ENCODE peak calls at places on chromosomes 3 and 15, in four cellular contexts. One of them, this sample, is unnamed.

GRCh38 chr3:32891365-32891764 is 60.1 kb upstream of the CCR4 start:
- DNase-seq in HepG2: no peak
- DNase-seq in H1: no peak
- DNase-seq in K562: no peak
- DNase-seq in this sample: no peak

GRCh38 chr15:41936649-41937567 is 35.4 kb downstream of the EHD4 start:
- DNase-seq in HepG2: no peak
- DNase-seq in H1: no peak
- DNase-seq in K562: no peak
- DNase-seq in this sample: no peak

GRCh38 chr15:85403745-85404144 is 23.3 kb downstream of the AKAP13 start:
- DNase-seq in HepG2: no peak
- DNase-seq in H1: no peak
- DNase-seq in K562: no peak
- DNase-seq in this sample: no peak

GRCh38 chr3:194139085-194139976 is 3.4 kb downstream of the HES1 start:
- DNase-seq in HepG2: peak; percentile 52
- DNase-seq in H1: peak; percentile 60
- DNase-seq in K562: peak; percentile 70
- DNase-seq in this sample: no peak

GRCh38 chr3:192727032-192727847 is at the start of gene FGF12:
- DNase-seq in HepG2: peak; percentile 2
- DNase-seq in H1: peak; percentile 94
- DNase-seq in K562: peak; percentile 24
- DNase-seq in this sample: no peak

GRCh38 chr3:127136706-127137105 is 56.2 kb upstream of the PRR23E start:
- DNase-seq in HepG2: no peak
- DNase-seq in H1: no peak
- DNase-seq in K562: no peak
- DNase-seq in this sample: no peak

GRCh38 chr15:64193971-64194370 is 31.1 kb upstream of the PPIB start:
- DNase-seq in HepG2: no peak
- DNase-seq in H1: no peak
- DNase-seq in K562: peak; percentile 22
- DNase-seq in this sample: no peak

GRCh38 chr3:97736928-97737327 is 27.6 kb upstream of the ARL6 start:
- DNase-seq in HepG2: no peak
- DNase-seq in H1: no peak
- DNase-seq in K562: no peak
- DNase-seq in this sample: no peak

GRCh38 chr15:99371180-99372103 is 120.2 kb downstream of the LRRC28 start:
- DNase-seq in HepG2: no peak
- DNase-seq in H1: no peak
- DNase-seq in K562: no peak
- DNase-seq in this sample: no peak

GRCh38 chr3:35521196-35521595 is 118.1 kb upstream of the ARPP21 start:
- DNase-seq in HepG2: no peak
- DNase-seq in H1: no peak
- DNase-seq in K562: no peak
- DNase-seq in this sample: no peak

GRCh38 chr3:160226026-160226739 is 961 bp downstream of the C3orf80 start:
- DNase-seq in HepG2: no peak
- DNase-seq in H1: peak; percentile 70
- DNase-seq in K562: peak; percentile 18
- DNase-seq in this sample: no peak

GRCh38 chr3:179455954-179456353 is 4.7 kb upstream of the GNB4 start:
- DNase-seq in HepG2: no peak
- DNase-seq in H1: no peak
- DNase-seq in K562: no peak
- DNase-seq in this sample: no peak

GRCh38 chr3:37887062-37887461 is 25.4 kb downstream of the CTDSPL start:
- DNase-seq in HepG2: no peak
- DNase-seq in H1: no peak
- DNase-seq in K562: no peak
- DNase-seq in this sample: no peak

GRCh38 chr3:157531301-157531660 is 28.1 kb upstream of the VEPH1 start:
- DNase-seq in HepG2: no peak
- DNase-seq in H1: no peak
- DNase-seq in K562: no peak
- DNase-seq in this sample: no peak

GRCh38 chr15:96347181-96348111 is 16.9 kb downstream of the NR2F2 start:
- DNase-seq in HepG2: no peak
- DNase-seq in H1: peak; percentile 73
- DNase-seq in K562: peak; percentile 45
- DNase-seq in this sample: no peak

GRCh38 chr15:93041159-93041547 is 47.9 kb downstream of the RGMA start:
- DNase-seq in HepG2: no peak
- DNase-seq in H1: no peak
- DNase-seq in K562: no peak
- DNase-seq in this sample: no peak

GRCh38 chr3:80643421-80643820 is 875.6 kb upstream of the ROBO1 start:
- DNase-seq in HepG2: no peak
- DNase-seq in H1: no peak
- DNase-seq in K562: no peak
- DNase-seq in this sample: no peak

GRCh38 chr3:13710251-13710650 is 161.3 kb downstream of the FBLN2 start:
- DNase-seq in HepG2: no peak
- DNase-seq in H1: no peak
- DNase-seq in K562: no peak
- DNase-seq in this sample: no peak

GRCh38 chr3:42682301-42683070 is 2.9 kb upstream of the KLHL40 start:
- DNase-seq in HepG2: no peak
- DNase-seq in H1: no peak
- DNase-seq in K562: no peak
- DNase-seq in this sample: no peak

GRCh38 chr15:59940928-59941327 is 63.2 kb upstream of the FOXB1 start:
- DNase-seq in HepG2: no peak
- DNase-seq in H1: no peak
- DNase-seq in K562: no peak
- DNase-seq in this sample: no peak

GRCh38 chr3:17806876-17807275 is 64.4 kb upstream of the TBC1D5 start:
- DNase-seq in HepG2: no peak
- DNase-seq in H1: no peak
- DNase-seq in K562: no peak
- DNase-seq in this sample: no peak

GRCh38 chr3:177421176-177421782 is 224.0 kb upstream of the TBL1XR1 start:
- DNase-seq in HepG2: no peak
- DNase-seq in H1: no peak
- DNase-seq in K562: no peak
- DNase-seq in this sample: no peak

GRCh38 chr3:37945803-37946530 is 44.6 kb upstream of the VILL start:
- DNase-seq in HepG2: no peak
- DNase-seq in H1: peak; percentile 42
- DNase-seq in K562: no peak
- DNase-seq in this sample: peak; percentile 67

GRCh38 chr15:27328616-27329015 is 357.6 kb downstream of the GABRG3 start:
- DNase-seq in HepG2: no peak
- DNase-seq in H1: no peak
- DNase-seq in K562: no peak
- DNase-seq in this sample: no peak
- TF ChIP-seq FOSL1 in HepG2: no peak
- TF ChIP-seq FOSL1 in H1: no peak
- TF ChIP-seq FOSL1 in K562: no peak
- TF ChIP-seq FOSL1 in this sample: no peak

GRCh38 chr15:33309602-33310276 is 1.0 kb upstream of the RYR3 start:
- DNase-seq in HepG2: no peak
- DNase-seq in H1: peak; percentile 49
- DNase-seq in K562: no peak
- DNase-seq in this sample: no peak
- TF ChIP-seq FOSL1 in HepG2: no peak
- TF ChIP-seq FOSL1 in H1: no peak
- TF ChIP-seq FOSL1 in K562: no peak
- TF ChIP-seq FOSL1 in this sample: no peak

DNA sequence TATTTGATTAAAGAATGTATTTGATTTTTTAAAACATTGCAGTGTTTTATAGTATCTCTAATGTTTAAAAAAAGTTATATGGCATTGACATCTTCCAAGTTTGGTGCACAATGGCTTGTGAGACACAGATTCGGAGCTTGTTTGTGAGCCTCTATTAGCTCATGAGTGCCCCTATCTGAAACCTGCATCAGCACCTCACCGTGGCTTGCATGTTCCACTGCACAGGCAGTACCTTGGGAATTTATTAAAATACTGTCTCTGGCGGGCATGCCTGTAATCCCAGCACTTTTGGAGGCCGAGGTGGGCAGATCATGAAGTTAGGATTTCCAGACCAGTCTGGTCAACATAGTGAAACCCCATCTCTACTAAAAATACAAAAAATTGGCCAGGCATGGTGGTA is 6.8 kb upstream of the RTP2 start:
- DNase-seq in HepG2: peak; percentile 15
- DNase-seq in H1: no peak
- DNase-seq in K562: no peak
- DNase-seq in this sample: peak; percentile 31
- TF ChIP-seq FOSL1 in HepG2: no peak
- TF ChIP-seq FOSL1 in H1: no peak
- TF ChIP-seq FOSL1 in K562: no peak
- TF ChIP-seq FOSL1 in this sample: no peak

GRCh38 chr15:83061680-83062079 is 5.4 kb downstream of the BTBD1 start:
- DNase-seq in HepG2: no peak
- DNase-seq in H1: no peak
- DNase-seq in K562: no peak
- DNase-seq in this sample: no peak
- TF ChIP-seq FOSL1 in HepG2: no peak
- TF ChIP-seq FOSL1 in H1: no peak
- TF ChIP-seq FOSL1 in K562: no peak
- TF ChIP-seq FOSL1 in this sample: no peak

GRCh38 chr15:90412356-90413194 is 24.5 kb downstream of the IQGAP1 start:
- DNase-seq in HepG2: no peak
- DNase-seq in H1: no peak
- DNase-seq in K562: no peak
- DNase-seq in this sample: peak; percentile 84
- TF ChIP-seq FOSL1 in HepG2: no peak
- TF ChIP-seq FOSL1 in H1: no peak
- TF ChIP-seq FOSL1 in K562: no peak
- TF ChIP-seq FOSL1 in this sample: peak; percentile 48

DNA sequence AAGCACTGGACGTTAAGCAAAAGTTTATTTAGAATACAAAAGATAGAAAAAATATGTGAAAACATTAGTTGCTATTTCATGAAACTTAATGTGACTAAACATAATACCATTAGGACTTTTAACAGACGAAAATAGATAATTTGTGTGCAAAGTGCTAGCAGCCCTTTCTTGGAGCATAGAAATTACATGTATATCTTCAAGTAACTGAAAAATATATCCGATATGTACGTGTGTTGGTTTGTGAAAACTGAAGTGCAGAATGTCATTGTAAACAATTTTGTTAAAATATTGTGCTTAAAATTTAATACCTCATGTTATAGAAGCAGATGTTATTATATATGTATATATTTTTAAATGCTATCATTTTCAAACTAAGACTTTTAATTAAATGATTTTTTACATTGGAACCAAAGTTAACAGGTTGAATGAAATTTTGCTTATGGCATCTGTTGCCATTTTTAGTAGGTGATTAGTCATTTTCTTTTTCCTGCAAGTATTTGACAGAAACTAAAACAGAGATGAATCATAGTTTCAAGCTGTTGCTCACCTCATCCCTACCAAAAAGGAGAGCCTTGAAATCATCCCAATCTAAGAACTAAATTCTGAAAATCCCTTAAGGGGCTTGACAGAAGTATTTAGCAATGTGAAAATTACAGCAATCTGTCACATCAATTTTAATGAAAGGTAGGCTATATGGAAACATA is 334.8 kb downstream of the NAALADL2 start:
- DNase-seq in HepG2: no peak
- DNase-seq in H1: no peak
- DNase-seq in K562: no peak
- DNase-seq in this sample: peak; percentile 35
- TF ChIP-seq FOSL1 in HepG2: no peak
- TF ChIP-seq FOSL1 in H1: no peak
- TF ChIP-seq FOSL1 in K562: no peak
- TF ChIP-seq FOSL1 in this sample: peak; percentile 86

GRCh38 chr15:78065284-78065872 is 12.1 kb downstream of the TBC1D2B start:
- DNase-seq in HepG2: peak; percentile 99
- DNase-seq in H1: no peak
- DNase-seq in K562: no peak
- DNase-seq in this sample: no peak

GRCh38 chr15:78063966-78064365 is 13.5 kb downstream of the TBC1D2B start:
- DNase-seq in HepG2: no peak
- DNase-seq in H1: no peak
- DNase-seq in K562: no peak
- DNase-seq in this sample: no peak

GRCh38 chr15:78067328-78068241 is 9.9 kb downstream of the TBC1D2B start:
- DNase-seq in HepG2: no peak
- DNase-seq in H1: no peak
- DNase-seq in K562: no peak
- DNase-seq in this sample: no peak

GRCh38 chr15:78064544-78064943 is 13.0 kb downstream of the TBC1D2B start:
- DNase-seq in HepG2: no peak
- DNase-seq in H1: no peak
- DNase-seq in K562: no peak
- DNase-seq in this sample: no peak

GRCh38 chr15:78065973-78066946 is 11.3 kb downstream of the TBC1D2B start:
- DNase-seq in HepG2: no peak
- DNase-seq in H1: no peak
- DNase-seq in K562: no peak
- DNase-seq in this sample: no peak
- TF ChIP-seq FOSL1 in HepG2: no peak
- TF ChIP-seq FOSL1 in H1: no peak
- TF ChIP-seq FOSL1 in K562: no peak
- TF ChIP-seq FOSL1 in this sample: no peak

GRCh38 chr15:31554261-31554660 is 227.6 kb downstream of the KLF13 start:
- DNase-seq in HepG2: no peak
- DNase-seq in H1: no peak
- DNase-seq in K562: no peak
- DNase-seq in this sample: no peak
- TF ChIP-seq FOSL1 in HepG2: no peak
- TF ChIP-seq FOSL1 in H1: no peak
- TF ChIP-seq FOSL1 in K562: no peak
- TF ChIP-seq FOSL1 in this sample: no peak

This sample was measured in HCT116.